ENCODE peak calls at places on chromosomes 2 and 18, in nine cellular contexts. One of them, this sample, is unnamed.

GRCh38 chr2:84830095-84830494 is 50.8 kb downstream of the TRABD2A start:
- DNase-seq in BJ: no peak
- DNase-seq in Peyer's patch: peak
- DNase-seq in foreskin keratinocyte: no peak
- DNase-seq in gastrocnemius medialis: peak
- DNase-seq in foreskin fibroblast: no peak
- DNase-seq in endothelial cell: no peak
- DNase-seq in keratinocyte: no peak
- DNase-seq in AG04450: no peak
- DNase-seq in this sample: no peak

GRCh38 chr2:101697794-101698418 is 399 bp downstream of the MAP4K4 start:
- DNase-seq in BJ: no peak
- DNase-seq in Peyer's patch: no peak
- DNase-seq in foreskin keratinocyte: no peak
- DNase-seq in gastrocnemius medialis: no peak
- DNase-seq in foreskin fibroblast: peak
- DNase-seq in endothelial cell: peak
- DNase-seq in keratinocyte: no peak
- DNase-seq in AG04450: no peak
- DNase-seq in this sample: peak

GRCh38 chr18:63185979-63186378 is 133.6 kb downstream of the BCL2 start:
- DNase-seq in BJ: no peak
- DNase-seq in Peyer's patch: no peak
- DNase-seq in foreskin keratinocyte: no peak
- DNase-seq in gastrocnemius medialis: no peak
- DNase-seq in foreskin fibroblast: peak
- DNase-seq in endothelial cell: no peak
- DNase-seq in keratinocyte: no peak
- DNase-seq in AG04450: no peak
- DNase-seq in this sample: no peak

GRCh38 chr2:42977236-42978174 is 185.1 kb upstream of the HAAO start:
- DNase-seq in BJ: no peak
- DNase-seq in Peyer's patch: peak
- DNase-seq in foreskin keratinocyte: no peak
- DNase-seq in gastrocnemius medialis: no peak
- DNase-seq in foreskin fibroblast: no peak
- DNase-seq in endothelial cell: no peak
- DNase-seq in keratinocyte: no peak
- DNase-seq in AG04450: no peak
- DNase-seq in this sample: peak

GRCh38 chr18:2903006-2903405 is 56.2 kb downstream of the EMILIN2 start:
- DNase-seq in BJ: no peak
- DNase-seq in Peyer's patch: peak
- DNase-seq in foreskin keratinocyte: no peak
- DNase-seq in gastrocnemius medialis: peak
- DNase-seq in foreskin fibroblast: peak
- DNase-seq in endothelial cell: no peak
- DNase-seq in keratinocyte: no peak
- DNase-seq in AG04450: no peak
- DNase-seq in this sample: no peak

GRCh38 chr18:12657849-12658829 is at the start of gene SPIRE1:
- DNase-seq in BJ: no peak
- DNase-seq in Peyer's patch: peak
- DNase-seq in foreskin keratinocyte: no peak
- DNase-seq in gastrocnemius medialis: peak
- DNase-seq in foreskin fibroblast: peak
- DNase-seq in endothelial cell: peak
- DNase-seq in keratinocyte: no peak
- DNase-seq in AG04450: no peak
- DNase-seq in this sample: peak

GRCh38 chr2:101386599-101387150 is 628 bp downstream of the CREG2 start:
- DNase-seq in BJ: no peak
- DNase-seq in Peyer's patch: no peak
- DNase-seq in foreskin keratinocyte: no peak
- DNase-seq in gastrocnemius medialis: no peak
- DNase-seq in foreskin fibroblast: no peak
- DNase-seq in endothelial cell: no peak
- DNase-seq in keratinocyte: no peak
- DNase-seq in AG04450: no peak
- DNase-seq in this sample: no peak

GRCh38 chr2:20444113-20444992 is 2.5 kb upstream of the RHOB start:
- DNase-seq in BJ: peak
- DNase-seq in Peyer's patch: peak
- DNase-seq in foreskin keratinocyte: no peak
- DNase-seq in gastrocnemius medialis: no peak
- DNase-seq in foreskin fibroblast: peak
- DNase-seq in endothelial cell: no peak
- DNase-seq in keratinocyte: no peak
- DNase-seq in AG04450: no peak
- DNase-seq in this sample: no peak

GRCh38 chr2:10405441-10405840 is 42.7 kb downstream of the ODC1 start:
- DNase-seq in BJ: no peak
- DNase-seq in Peyer's patch: no peak
- DNase-seq in foreskin keratinocyte: peak
- DNase-seq in gastrocnemius medialis: peak
- DNase-seq in foreskin fibroblast: peak
- DNase-seq in endothelial cell: no peak
- DNase-seq in keratinocyte: peak
- DNase-seq in AG04450: peak
- DNase-seq in this sample: no peak

GRCh38 chr2:20429528-20429927 is 17.3 kb upstream of the RHOB start:
- DNase-seq in BJ: no peak
- DNase-seq in Peyer's patch: peak
- DNase-seq in foreskin keratinocyte: no peak
- DNase-seq in gastrocnemius medialis: no peak
- DNase-seq in foreskin fibroblast: peak
- DNase-seq in endothelial cell: no peak
- DNase-seq in keratinocyte: no peak
- DNase-seq in AG04450: no peak
- DNase-seq in this sample: no peak

GRCh38 chr2:68471385-68471784 is 4.0 kb downstream of the APLF start:
- DNase-seq in BJ: no peak
- DNase-seq in Peyer's patch: no peak
- DNase-seq in foreskin keratinocyte: no peak
- DNase-seq in gastrocnemius medialis: no peak
- DNase-seq in foreskin fibroblast: no peak
- DNase-seq in endothelial cell: no peak
- DNase-seq in keratinocyte: no peak
- DNase-seq in AG04450: no peak
- DNase-seq in this sample: no peak

GRCh38 chr2:215136669-215137328 is 1.6 kb downstream of the ABCA12 start:
- DNase-seq in BJ: no peak
- DNase-seq in Peyer's patch: no peak
- DNase-seq in foreskin keratinocyte: peak
- DNase-seq in gastrocnemius medialis: no peak
- DNase-seq in foreskin fibroblast: peak
- DNase-seq in endothelial cell: no peak
- DNase-seq in keratinocyte: peak
- DNase-seq in AG04450: no peak
- DNase-seq in this sample: peak

GRCh38 chr2:38037757-38038615 is 38.0 kb downstream of the CYP1B1 start:
- DNase-seq in BJ: peak
- DNase-seq in Peyer's patch: no peak
- DNase-seq in foreskin keratinocyte: no peak
- DNase-seq in gastrocnemius medialis: peak
- DNase-seq in foreskin fibroblast: peak
- DNase-seq in endothelial cell: peak
- DNase-seq in keratinocyte: no peak
- DNase-seq in AG04450: no peak
- DNase-seq in this sample: peak

GRCh38 chr2:102091908-102092307 is 50.6 kb upstream of the IL1R1 start:
- DNase-seq in BJ: no peak
- DNase-seq in Peyer's patch: no peak
- DNase-seq in foreskin keratinocyte: no peak
- DNase-seq in gastrocnemius medialis: no peak
- DNase-seq in foreskin fibroblast: no peak
- DNase-seq in endothelial cell: no peak
- DNase-seq in keratinocyte: no peak
- DNase-seq in AG04450: no peak
- DNase-seq in this sample: no peak

GRCh38 chr2:161391737-161392506 is 24.2 kb upstream of the TBR1 start:
- DNase-seq in BJ: no peak
- DNase-seq in Peyer's patch: no peak
- DNase-seq in foreskin keratinocyte: no peak
- DNase-seq in gastrocnemius medialis: no peak
- DNase-seq in foreskin fibroblast: no peak
- DNase-seq in endothelial cell: no peak
- DNase-seq in keratinocyte: no peak
- DNase-seq in AG04450: no peak
- DNase-seq in this sample: no peak

GRCh38 chr2:215716971-215717370 is 281.1 kb upstream of the FN1 start:
- DNase-seq in BJ: no peak
- DNase-seq in Peyer's patch: no peak
- DNase-seq in foreskin keratinocyte: no peak
- DNase-seq in gastrocnemius medialis: no peak
- DNase-seq in foreskin fibroblast: peak
- DNase-seq in endothelial cell: no peak
- DNase-seq in keratinocyte: no peak
- DNase-seq in AG04450: no peak
- DNase-seq in this sample: no peak

GRCh38 chr2:175854149-175854548 is 147.9 kb downstream of the LNPK start:
- DNase-seq in BJ: no peak
- DNase-seq in Peyer's patch: no peak
- DNase-seq in foreskin keratinocyte: no peak
- DNase-seq in gastrocnemius medialis: no peak
- DNase-seq in foreskin fibroblast: no peak
- DNase-seq in endothelial cell: no peak
- DNase-seq in keratinocyte: no peak
- DNase-seq in AG04450: no peak
- DNase-seq in this sample: no peak

DNA sequence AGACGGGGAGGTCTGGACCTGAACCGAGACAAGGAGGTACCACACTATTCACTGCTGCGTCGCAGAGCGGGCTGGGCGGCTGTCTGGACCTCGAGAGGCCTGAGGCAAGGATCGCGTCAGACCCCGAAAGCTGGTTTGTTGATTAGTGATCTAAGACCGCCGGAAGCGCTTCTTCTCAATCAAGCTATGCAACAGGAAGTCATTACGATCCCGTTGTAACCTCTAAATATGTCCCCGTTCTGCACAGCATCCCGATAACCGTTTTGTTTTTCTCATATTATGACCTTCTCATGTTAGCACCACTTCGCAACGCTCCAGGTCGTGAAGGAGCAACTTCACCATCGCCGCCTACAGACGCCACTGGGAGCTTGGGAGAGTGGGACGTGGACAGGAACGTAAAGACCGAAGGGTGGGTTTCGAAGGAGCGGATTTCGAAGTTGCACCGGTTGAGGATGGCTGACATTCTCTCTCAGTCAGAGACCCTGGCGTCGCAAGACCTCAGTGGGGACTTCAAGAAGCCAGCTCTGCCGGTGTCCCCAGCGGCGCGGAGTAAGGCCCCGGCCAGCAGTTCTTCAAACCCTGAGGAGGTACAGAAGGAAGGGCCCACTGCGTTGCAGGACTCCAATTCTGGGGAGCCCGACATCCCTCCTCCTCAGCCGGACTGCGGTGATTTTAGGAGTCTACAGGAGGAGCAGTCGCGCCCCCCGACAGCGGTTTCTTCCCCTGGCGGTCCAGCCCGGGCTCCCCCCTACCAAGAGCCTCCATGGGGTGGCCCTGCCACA is at the start of the genes SLC4A1AP and SUPT7L:
- DNase-seq in BJ: peak
- DNase-seq in Peyer's patch: peak
- DNase-seq in foreskin keratinocyte: peak
- DNase-seq in gastrocnemius medialis: peak
- DNase-seq in foreskin fibroblast: peak
- DNase-seq in endothelial cell: peak
- DNase-seq in keratinocyte: no peak
- DNase-seq in AG04450: peak
- DNase-seq in this sample: peak
- TF ChIP-seq CTCF in BJ: no peak
- TF ChIP-seq CTCF in Peyer's patch: no peak
- TF ChIP-seq CTCF in foreskin keratinocyte: peak
- TF ChIP-seq CTCF in gastrocnemius medialis: no peak
- TF ChIP-seq CTCF in foreskin fibroblast: no peak
- TF ChIP-seq CTCF in endothelial cell: no peak
- TF ChIP-seq CTCF in keratinocyte: no peak
- TF ChIP-seq CTCF in AG04450: peak
- TF ChIP-seq CTCF in this sample: no peak

GRCh38 chr18:48028081-48028480 is 97.6 kb upstream of the SMAD2 start:
- DNase-seq in BJ: no peak
- DNase-seq in Peyer's patch: no peak
- DNase-seq in foreskin keratinocyte: no peak
- DNase-seq in gastrocnemius medialis: no peak
- DNase-seq in foreskin fibroblast: no peak
- DNase-seq in endothelial cell: no peak
- DNase-seq in keratinocyte: no peak
- DNase-seq in AG04450: no peak
- DNase-seq in this sample: no peak
- TF ChIP-seq CTCF in BJ: peak
- TF ChIP-seq CTCF in Peyer's patch: no peak
- TF ChIP-seq CTCF in foreskin keratinocyte: peak
- TF ChIP-seq CTCF in gastrocnemius medialis: no peak
- TF ChIP-seq CTCF in foreskin fibroblast: no peak
- TF ChIP-seq CTCF in endothelial cell: peak
- TF ChIP-seq CTCF in keratinocyte: no peak
- TF ChIP-seq CTCF in AG04450: no peak
- TF ChIP-seq CTCF in this sample: no peak

GRCh38 chr2:198144621-198145020 is 340.2 kb downstream of the PLCL1 start:
- DNase-seq in BJ: no peak
- DNase-seq in Peyer's patch: no peak
- DNase-seq in foreskin keratinocyte: no peak
- DNase-seq in gastrocnemius medialis: no peak
- DNase-seq in foreskin fibroblast: no peak
- DNase-seq in endothelial cell: no peak
- DNase-seq in keratinocyte: no peak
- DNase-seq in AG04450: no peak
- DNase-seq in this sample: peak
- TF ChIP-seq CTCF in BJ: no peak
- TF ChIP-seq CTCF in Peyer's patch: no peak
- TF ChIP-seq CTCF in foreskin keratinocyte: no peak
- TF ChIP-seq CTCF in gastrocnemius medialis: no peak
- TF ChIP-seq CTCF in foreskin fibroblast: no peak
- TF ChIP-seq CTCF in endothelial cell: no peak
- TF ChIP-seq CTCF in keratinocyte: no peak
- TF ChIP-seq CTCF in AG04450: no peak
- TF ChIP-seq CTCF in this sample: no peak

DNA sequence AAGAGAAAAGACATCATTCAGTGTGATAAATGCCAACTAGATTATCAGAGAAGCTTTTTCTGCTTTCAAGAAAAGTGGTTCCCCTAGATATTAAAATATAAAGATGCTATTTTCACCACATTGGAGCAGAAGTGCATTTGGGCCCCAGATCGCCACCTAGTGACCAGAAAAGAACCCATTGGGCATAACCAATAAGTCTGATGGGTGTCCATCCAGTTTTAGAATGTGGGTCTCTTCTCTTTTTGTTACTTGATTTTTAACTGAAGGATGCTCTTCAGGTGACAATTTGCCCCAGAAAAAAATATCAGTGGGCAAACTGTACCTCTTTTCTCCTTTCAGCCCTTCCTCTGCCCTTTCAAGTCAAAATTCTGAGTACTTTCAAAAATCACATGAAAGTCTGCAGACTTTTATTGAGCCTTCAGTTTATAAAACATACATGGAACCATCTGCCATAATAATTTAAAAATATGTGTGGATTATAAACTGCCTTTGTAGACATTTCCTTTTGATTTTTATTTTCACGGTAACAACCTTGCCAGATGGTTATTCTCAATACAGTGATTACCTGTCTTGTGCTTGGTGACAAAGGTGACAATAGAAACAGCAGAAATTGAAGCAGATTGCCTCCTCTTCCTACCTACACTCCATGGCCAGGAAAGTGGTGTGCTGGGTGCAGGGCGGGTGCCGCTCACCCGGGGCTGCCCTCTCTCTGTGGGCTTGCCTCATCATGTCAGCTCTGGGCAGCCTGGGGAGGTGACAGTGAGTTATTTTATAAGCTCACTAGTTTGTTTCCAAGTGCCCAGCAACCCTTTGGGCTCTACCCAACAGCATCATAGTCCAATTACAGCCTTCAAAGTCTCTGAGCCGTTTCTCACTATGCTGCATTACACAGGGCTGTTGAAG is 124.5 kb downstream of the DCDC2C start:
- DNase-seq in BJ: no peak
- DNase-seq in Peyer's patch: no peak
- DNase-seq in foreskin keratinocyte: peak
- DNase-seq in gastrocnemius medialis: no peak
- DNase-seq in foreskin fibroblast: no peak
- DNase-seq in endothelial cell: peak
- DNase-seq in keratinocyte: no peak
- DNase-seq in AG04450: peak
- DNase-seq in this sample: peak
- TF ChIP-seq CTCF in BJ: peak
- TF ChIP-seq CTCF in Peyer's patch: no peak
- TF ChIP-seq CTCF in foreskin keratinocyte: peak
- TF ChIP-seq CTCF in gastrocnemius medialis: no peak
- TF ChIP-seq CTCF in foreskin fibroblast: peak
- TF ChIP-seq CTCF in endothelial cell: peak
- TF ChIP-seq CTCF in keratinocyte: peak
- TF ChIP-seq CTCF in AG04450: peak
- TF ChIP-seq CTCF in this sample: peak